ENCODE peak calls at places on chromosome 4, in seven cellular contexts. One of them, this sample, is unnamed.

GRCh38 chr4:112540695-112541094 is 24.7 kb upstream of the NEUROG2 start:
- DNase-seq in GM23338: no peak
- DNase-seq in IMR-90: no peak
- DNase-seq in stimulated activated CD4-positive, alpha-beta T cell treated with anti-CD3 and anti-CD28 coated beads, Interleukin-4, amount 100 ng/mL, for 48 hours: no peak
- DNase-seq in GM12891: no peak
- DNase-seq in GM04504: no peak
- DNase-seq in Kasumi-1: no peak
- DNase-seq in this sample: no peak

GRCh38 chr4:110589297-110589696 is 33.6 kb downstream of the PITX2 start:
- DNase-seq in GM23338: no peak
- DNase-seq in IMR-90: peak; percentile 11
- DNase-seq in stimulated activated CD4-positive, alpha-beta T cell treated with anti-CD3 and anti-CD28 coated beads, Interleukin-4, amount 100 ng/mL, for 48 hours: no peak
- DNase-seq in GM12891: no peak
- DNase-seq in GM04504: no peak
- DNase-seq in Kasumi-1: peak; percentile 30
- DNase-seq in this sample: no peak

GRCh38 chr4:6926681-6927478 is 17.3 kb downstream of the TBC1D14 start:
- DNase-seq in GM23338: no peak
- DNase-seq in IMR-90: peak; percentile 60
- DNase-seq in stimulated activated CD4-positive, alpha-beta T cell treated with anti-CD3 and anti-CD28 coated beads, Interleukin-4, amount 100 ng/mL, for 48 hours: no peak
- DNase-seq in GM12891: no peak
- DNase-seq in GM04504: no peak
- DNase-seq in Kasumi-1: peak; percentile 29
- DNase-seq in this sample: no peak

GRCh38 chr4:2515835-2516550 is 20.5 kb upstream of the FAM193A start:
- DNase-seq in GM23338: no peak
- DNase-seq in IMR-90: no peak
- DNase-seq in stimulated activated CD4-positive, alpha-beta T cell treated with anti-CD3 and anti-CD28 coated beads, Interleukin-4, amount 100 ng/mL, for 48 hours: no peak
- DNase-seq in GM12891: no peak
- DNase-seq in GM04504: no peak
- DNase-seq in Kasumi-1: no peak
- DNase-seq in this sample: no peak

GRCh38 chr4:1002631-1003251 is 8.7 kb upstream of the FGFRL1 start:
- DNase-seq in GM23338: peak; percentile 55
- DNase-seq in IMR-90: no peak
- DNase-seq in stimulated activated CD4-positive, alpha-beta T cell treated with anti-CD3 and anti-CD28 coated beads, Interleukin-4, amount 100 ng/mL, for 48 hours: no peak
- DNase-seq in GM12891: no peak
- DNase-seq in GM04504: no peak
- DNase-seq in Kasumi-1: no peak
- DNase-seq in this sample: no peak

GRCh38 chr4:7151668-7152227 is 40.6 kb upstream of the SORCS2 start:
- DNase-seq in GM23338: no peak
- DNase-seq in IMR-90: no peak
- DNase-seq in stimulated activated CD4-positive, alpha-beta T cell treated with anti-CD3 and anti-CD28 coated beads, Interleukin-4, amount 100 ng/mL, for 48 hours: no peak
- DNase-seq in GM12891: no peak
- DNase-seq in GM04504: no peak
- DNase-seq in Kasumi-1: no peak
- DNase-seq in this sample: no peak

GRCh38 chr4:17385403-17385802 is 126.5 kb downstream of the QDPR start:
- DNase-seq in GM23338: no peak
- DNase-seq in IMR-90: peak; percentile 50
- DNase-seq in stimulated activated CD4-positive, alpha-beta T cell treated with anti-CD3 and anti-CD28 coated beads, Interleukin-4, amount 100 ng/mL, for 48 hours: no peak
- DNase-seq in GM12891: no peak
- DNase-seq in GM04504: peak; percentile 33
- DNase-seq in Kasumi-1: peak; percentile 0
- DNase-seq in this sample: no peak

GRCh38 chr4:1010522-1011021 is 854 bp upstream of the FGFRL1 start:
- DNase-seq in GM23338: peak; percentile 40
- DNase-seq in IMR-90: peak; percentile 68
- DNase-seq in stimulated activated CD4-positive, alpha-beta T cell treated with anti-CD3 and anti-CD28 coated beads, Interleukin-4, amount 100 ng/mL, for 48 hours: peak; percentile 63
- DNase-seq in GM12891: no peak
- DNase-seq in GM04504: peak; percentile 75
- DNase-seq in Kasumi-1: peak; percentile 44
- DNase-seq in this sample: peak; percentile 70

GRCh38 chr4:80134936-80135701 is 62.1 kb upstream of the ANTXR2 start:
- DNase-seq in GM23338: no peak
- DNase-seq in IMR-90: peak; percentile 42
- DNase-seq in stimulated activated CD4-positive, alpha-beta T cell treated with anti-CD3 and anti-CD28 coated beads, Interleukin-4, amount 100 ng/mL, for 48 hours: no peak
- DNase-seq in GM12891: no peak
- DNase-seq in GM04504: no peak
- DNase-seq in Kasumi-1: no peak
- DNase-seq in this sample: no peak

GRCh38 chr4:1720163-1720983 is 750 bp downstream of the TMEM129 start:
- DNase-seq in GM23338: peak; percentile 54
- DNase-seq in IMR-90: peak; percentile 28
- DNase-seq in stimulated activated CD4-positive, alpha-beta T cell treated with anti-CD3 and anti-CD28 coated beads, Interleukin-4, amount 100 ng/mL, for 48 hours: no peak
- DNase-seq in GM12891: no peak
- DNase-seq in GM04504: no peak
- DNase-seq in Kasumi-1: no peak
- DNase-seq in this sample: no peak

GRCh38 chr4:188161167-188161566 is 21.9 kb downstream of the TRIML1 start:
- DNase-seq in GM23338: no peak
- DNase-seq in IMR-90: no peak
- DNase-seq in stimulated activated CD4-positive, alpha-beta T cell treated with anti-CD3 and anti-CD28 coated beads, Interleukin-4, amount 100 ng/mL, for 48 hours: no peak
- DNase-seq in GM12891: no peak
- DNase-seq in GM04504: no peak
- DNase-seq in Kasumi-1: no peak
- DNase-seq in this sample: no peak

This sample was measured in fibroblast of the conjunctiva.